ENCODE peak calls at places on chromosomes 1 and 21, in seven cellular contexts. Q is esophagus muscularis mucosa; J is kidney; F is stimulated activated effector memory CD8-positive, alpha-beta T cell treated with anti-CD3 and anti-CD28 coated beads, Interleukin-12 subunit alpha, Interleukin-12 subunit beta, amount 100 ng/mL, for 72 hours; S is stimulated activated CD8-positive, alpha-beta memory T cell treated with anti-CD3 and anti-CD28 coated beads, Interleukin-2, amount 100 ng/mL, for 48 hours; X is germinal center; A is activated CD8-positive, alpha-beta T cell treated with anti-CD3 and anti-CD28 coated beads for 36 hours. K is an unnamed sample.

GRCh38 chr1:10699470-10699835 is 97.0 kb downstream of the CASZ1 start:
- DNase-seq in J (no peak), F (no peak), A (no peak), X (no peak), S (no peak), Q (no peak), K (no peak)

GRCh38 chr1:97348599-97349265 is 572.1 kb downstream of the DPYD start:
- DNase-seq in X (no peak), J (no peak), A (no peak), Q (no peak), S (no peak), F (no peak), K (no peak)

GRCh38 chr1:164794310-164794709 is 235.3 kb downstream of the PBX1 start:
- DNase-seq in S (no peak), F (no peak), Q (no peak), J (no peak), A (no peak), X (no peak), K (no peak)

GRCh38 chr1:174051956-174052355 is 29.8 kb upstream of the RC3H1 start:
- DNase-seq in J (no peak), F (no peak), A (no peak), X (no peak), S (no peak), Q (no peak), K (no peak)

GRCh38 chr1:228374711-228375577 is 31.7 kb downstream of the TRIM11 start:
- DNase-seq in S (no peak), Q (no peak), J (peak; percentile 90), X (no peak), A (no peak), F (no peak), K (peak; percentile 43)

GRCh38 chr1:20634594-20635084 is 1.4 kb downstream of the PINK1 start:
- DNase-seq in S (no peak), X (no peak), A (peak; percentile 50), F (no peak), Q (no peak), J (no peak), K (no peak)

GRCh38 chr1:33237579-33237978 is 18.7 kb upstream of the ZNF362 start:
- DNase-seq in F (no peak), A (peak; percentile 40), J (no peak), S (no peak), Q (no peak), X (peak; percentile 12), K (no peak)

GRCh38 chr1:41712687-41713086 is 206.0 kb downstream of the HIVEP3 start:
- DNase-seq in Q (no peak), A (no peak), F (no peak), S (no peak), J (no peak), X (no peak), K (no peak)

GRCh38 chr1:12088607-12089006 is 25.5 kb downstream of the TNFRSF8 start:
- DNase-seq in X (no peak), S (no peak), J (no peak), A (peak; percentile 77), Q (no peak), F (peak; percentile 65), K (no peak)

GRCh38 chr1:244444854-244445253 is 6.9 kb downstream of the ADSS2 start:
- DNase-seq in F (no peak), Q (no peak), J (no peak), A (no peak), X (no peak), S (no peak), K (no peak)

GRCh38 chr1:8252266-8252951 is 65.5 kb upstream of the SLC45A1 start:
- DNase-seq in A (no peak), S (no peak), J (no peak), F (no peak), X (no peak), Q (no peak), K (no peak)

GRCh38 chr1:15168479-15168878 is 14.9 kb downstream of the TMEM51 start:
- DNase-seq in S (no peak), J (no peak), X (no peak), A (no peak), Q (no peak), F (no peak), K (no peak)

GRCh38 chr1:67771152-67771551 is 62.1 kb downstream of the GNG12 start:
- DNase-seq in X (no peak), S (no peak), J (no peak), Q (no peak), F (no peak), A (no peak), K (no peak)

GRCh38 chr1:208668991-208669390 is 424.8 kb upstream of the PLXNA2 start:
- DNase-seq in S (no peak), X (no peak), J (no peak), A (no peak), F (no peak), Q (peak; percentile 62), K (no peak)

GRCh38 chr1:232018512-232019340 is 392.1 kb downstream of the DISC1 start:
- DNase-seq in A (no peak), Q (no peak), X (no peak), S (no peak), J (no peak), F (no peak), K (no peak)

GRCh38 chr1:86416343-86416742 is 7.6 kb upstream of the CLCA2 start:
- DNase-seq in J (no peak), S (no peak), A (no peak), X (no peak), F (no peak), Q (no peak), K (no peak)

GRCh38 chr1:39657923-39658485 is 13.9 kb downstream of the NT5C1A start:
- DNase-seq in A (peak; percentile 85), X (peak; percentile 59), Q (no peak), J (peak; percentile 81), F (peak; percentile 81), S (peak; percentile 47), K (no peak)

GRCh38 chr1:21297975-21298374 is 7.7 kb upstream of the ECE1 start:
- DNase-seq in J (no peak), Q (no peak), F (no peak), X (no peak), S (no peak), A (no peak), K (no peak)

GRCh38 chr1:194052514-194053333 is 866.3 kb upstream of the B3GALT2 start:
- DNase-seq in A (no peak), X (no peak), F (no peak), Q (no peak), S (no peak), J (no peak), K (no peak)

GRCh38 chr1:164440222-164440621 is 118.8 kb upstream of the PBX1 start:
- DNase-seq in X (no peak), Q (no peak), A (no peak), S (no peak), J (no peak), F (no peak), K (no peak)

GRCh38 chr1:35675773-35676172 is 34.4 kb upstream of the PSMB2 start:
- DNase-seq in J (no peak), F (no peak), X (no peak), A (no peak), Q (no peak), S (no peak), K (no peak)

GRCh38 chr21:16243396-16243795 is 513.6 kb downstream of the USP25 start:
- DNase-seq in J (no peak), F (no peak), X (no peak), Q (no peak), S (no peak), A (no peak), K (no peak)

GRCh38 chr1:29083318-29084195 is 40.1 kb downstream of the TMEM200B start:
- DNase-seq in F (no peak), J (no peak), X (no peak), A (no peak), S (no peak), Q (no peak), K (no peak)

GRCh38 chr1:165910764-165911421 is 83.5 kb downstream of the UCK2 start:
- DNase-seq in S (no peak), F (no peak), Q (no peak), X (no peak), J (peak; percentile 77), A (no peak), K (no peak)

K was measured in CD14-positive monocyte.